ENCODE peak calls at places on chromosomes 13 and 19, in six cellular contexts. N, B, P, S, Y and V are unnamed samples.

GRCh38 chr19:52689804-52690394 is 44.9 kb downstream of the ZNF611 start:
- DNase-seq in P (peak), S (peak), B (peak), Y (peak), N (peak), V (no peak)

GRCh38 chr19:13881231-13881691 is 4.3 kb downstream of the NANOS3 start:
- DNase-seq in S (no peak), N (no peak), P (peak), B (no peak), Y (no peak), V (no peak)

GRCh38 chr13:35947315-35947714 is 183.9 kb downstream of the DCLK1 start:
- DNase-seq in N (no peak), Y (no peak), P (no peak), B (no peak), S (no peak), V (no peak)

GRCh38 chr19:7355151-7355845 is 6.6 kb downstream of the ARHGEF18 start:
- DNase-seq in B (peak), S (no peak), Y (no peak), P (no peak), N (no peak), V (no peak)

GRCh38 chr13:99351772-99352171 is 44.6 kb upstream of the GPR183 start:
- DNase-seq in S (no peak), Y (no peak), P (no peak), B (no peak), N (no peak), V (no peak)

GRCh38 chr19:10518444-10519361 is 1.5 kb upstream of the S1PR5 start:
- DNase-seq in N (peak), Y (no peak), P (peak), B (no peak), S (no peak), V (no peak)

GRCh38 chr19:45824041-45824471 is 8.9 kb upstream of the RSPH6A start:
- DNase-seq in B (no peak), N (peak), P (no peak), S (no peak), Y (no peak), V (no peak)

GRCh38 chr13:41931337-41931736 is 29.6 kb downstream of the VWA8 start:
- DNase-seq in N (no peak), Y (no peak), B (peak), S (no peak), P (no peak), V (no peak)

GRCh38 chr13:80249906-80250513 is 90.9 kb downstream of the SPRY2 start:
- DNase-seq in P (no peak), B (peak), S (no peak), Y (no peak), N (no peak), V (no peak)

GRCh38 chr19:17281391-17282304 is at the start of gene ANKLE1:
- DNase-seq in N (no peak), S (no peak), P (peak), B (no peak), Y (no peak), V (no peak)

GRCh38 chr13:92260363-92260762 is 861.9 kb downstream of the GPC5 start:
- DNase-seq in B (no peak), N (no peak), P (no peak), Y (no peak), S (no peak), V (no peak)

GRCh38 chr13:101170306-101170705 is 246.0 kb downstream of the NALCN start:
- DNase-seq in Y (no peak), P (no peak), B (no peak), N (no peak), S (no peak), V (no peak)

GRCh38 chr19:8361921-8362793 is 1.8 kb upstream of the ANGPTL4 start:
- DNase-seq in S (peak), Y (no peak), B (peak), P (peak), N (peak), V (peak)

GRCh38 chr13:30047154-30047874 is 196.9 kb upstream of the UBL3 start:
- DNase-seq in S (no peak), N (no peak), P (no peak), B (no peak), Y (no peak), V (no peak)

GRCh38 chr19:18762125-18763023 is 28.7 kb downstream of the COMP start:
- DNase-seq in P (peak), Y (no peak), B (no peak), N (peak), S (no peak), V (no peak)

GRCh38 chr13:77767413-77767812 is 69.9 kb downstream of the SLAIN1 start:
- DNase-seq in P (no peak), N (no peak), Y (no peak), S (no peak), B (no peak), V (no peak)

GRCh38 chr13:50392977-50393376 is 377.7 kb downstream of the KCNRG start:
- DNase-seq in S (no peak), N (no peak), P (no peak), Y (no peak), B (peak), V (no peak)

GRCh38 chr13:38239874-38240273 is 109.8 kb upstream of the UFM1 start:
- DNase-seq in Y (no peak), P (no peak), N (no peak), S (no peak), B (no peak), V (no peak)

GRCh38 chr13:99572921-99573320 is 71.6 kb downstream of the TM9SF2 start:
- DNase-seq in Y (no peak), N (no peak), P (no peak), B (peak), S (no peak), V (no peak)

GRCh38 chr13:106619688-106620555 is 52.0 kb upstream of the ARGLU1 start:
- DNase-seq in Y (no peak), N (peak), S (no peak), B (peak), P (peak), V (no peak)

GRCh38 chr19:18733196-18733647 is 49.7 kb downstream of the CRTC1 start:
- DNase-seq in B (peak), S (no peak), N (no peak), Y (no peak), P (peak), V (no peak)

GRCh38 chr19:52935434-52935833 is 12.2 kb upstream of the ZNF888 start:
- DNase-seq in P (no peak), N (no peak), S (no peak), B (no peak), Y (no peak), V (no peak)

GRCh38 chr19:40163541-40164129 is 27.6 kb upstream of the MAP3K10 start:
- DNase-seq in P (no peak), B (no peak), S (no peak), N (no peak), Y (no peak), V (no peak)

GRCh38 chr19:19532806-19533701 is 4.3 kb downstream of the YJEFN3 start:
- DNase-seq in B (no peak), P (no peak), N (no peak), Y (no peak), S (no peak), V (no peak)

GRCh38 chr13:111897178-111897845 is 169.6 kb upstream of the SOX1 start:
- DNase-seq in P (no peak), B (no peak), S (peak), Y (no peak), N (no peak), V (no peak)

GRCh38 chr19:37251308-37252229 is 33.6 kb downstream of the ZNF383 start:
- DNase-seq in P (peak), S (no peak), Y (no peak), B (peak), N (peak), V (peak)

GRCh38 chr13:20197361-20197834 is 4.7 kb upstream of the GJB2 start:
- DNase-seq in B (peak), Y (no peak), N (no peak), S (no peak), P (peak), V (no peak)

GRCh38 chr19:2051771-2052704 is 994 bp upstream of the MKNK2 start:
- DNase-seq in S (peak), N (peak), Y (no peak), P (no peak), B (no peak), V (no peak)

GRCh38 chr19:23002690-23003422 is at the start of gene ZNF728:
- DNase-seq in N (peak), Y (no peak), B (no peak), P (peak), S (peak), V (peak)

GRCh38 chr13:28297341-28297740 is 159.0 kb downstream of the PAN3 start:
- DNase-seq in P (no peak), S (no peak), B (peak), Y (no peak), N (no peak), V (no peak)

GRCh38 chr13:108435393-108436149 is 166.1 kb downstream of the TNFSF13B start:
- DNase-seq in Y (no peak), P (peak), N (no peak), B (no peak), S (no peak), V (no peak)

GRCh38 chr13:35475960-35476943 is at the start of gene MAB21L1:
- DNase-seq in S (peak), N (no peak), Y (no peak), B (peak), P (peak), V (no peak)

GRCh38 chr13:39835253-39835652 is 179.8 kb downstream of the COG6 start:
- DNase-seq in N (no peak), S (no peak), P (no peak), Y (no peak), B (no peak), V (no peak)

GRCh38 chr19:38263696-38264485 is 482 bp upstream of the SPINT2 start:
- DNase-seq in P (peak), Y (peak), N (peak), S (no peak), B (peak), V (no peak)

DNA sequence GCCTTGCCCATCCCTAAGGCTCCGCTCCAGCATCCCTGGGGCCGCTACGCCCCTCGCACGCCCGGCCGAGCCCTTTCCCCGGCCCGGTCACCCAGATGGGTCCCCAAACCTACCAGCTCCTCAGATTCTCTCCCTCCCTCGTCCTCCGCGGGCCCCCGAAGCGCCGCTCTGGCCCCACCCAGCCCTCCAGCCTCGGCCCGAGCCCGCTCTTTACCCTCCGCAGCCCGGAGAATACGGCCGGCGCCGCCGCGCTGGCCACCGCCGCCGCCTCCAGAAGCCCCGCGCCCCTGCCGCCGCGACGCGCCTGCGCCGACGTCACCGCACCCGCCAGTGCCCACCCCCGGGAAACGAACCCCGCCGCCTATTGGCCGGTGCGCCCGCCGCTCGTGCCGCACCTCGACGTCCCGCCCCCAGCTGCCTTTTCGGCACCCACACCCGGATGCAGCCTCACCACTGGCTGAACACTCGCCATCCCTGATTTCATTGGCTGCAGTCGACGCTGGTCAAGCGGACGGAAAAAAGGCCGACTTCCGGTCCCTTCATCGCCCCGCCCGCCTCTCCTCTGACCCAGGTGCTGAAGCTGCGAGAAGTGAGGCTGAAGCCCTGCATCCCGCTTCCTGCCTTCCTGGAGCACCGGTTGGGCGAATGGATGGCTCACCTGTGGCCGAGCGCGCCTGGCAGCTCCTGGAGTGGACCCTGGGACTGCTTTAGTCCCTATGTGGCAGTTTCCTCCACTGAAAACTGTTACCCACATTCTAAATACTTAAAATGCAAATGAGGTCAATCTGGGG is at the start of gene DAPK3:
- DNase-seq in S (peak), Y (peak), P (peak), N (peak), B (peak), V (peak)
- TF ChIP-seq CTCF in S (no peak), Y (no peak), P (no peak), N (no peak), B (no peak), V (no peak)

DNA sequence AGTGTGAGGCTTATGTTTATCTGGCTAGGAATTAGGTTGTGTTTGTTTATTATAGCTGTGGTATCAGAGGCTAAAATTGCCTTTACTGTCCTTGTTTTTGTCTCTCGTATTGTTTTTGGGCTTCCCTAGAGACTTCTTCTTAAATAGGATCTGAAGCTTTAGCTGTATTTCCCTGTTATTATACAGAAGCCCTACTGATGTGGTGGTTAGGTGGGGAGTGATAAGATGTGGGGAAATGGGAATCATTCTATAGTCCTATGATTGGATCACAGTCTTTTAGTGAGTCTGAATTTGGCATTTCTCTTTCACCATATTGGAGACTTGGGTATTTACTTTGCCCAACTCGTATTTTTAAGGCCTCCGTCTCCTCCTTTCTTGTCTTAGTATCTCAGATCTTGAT is 8.3 kb upstream of the KL start:
- DNase-seq in N (no peak), P (no peak), B (no peak), Y (no peak), S (no peak), V (no peak)
- TF ChIP-seq CTCF in N (no peak), P (no peak), B (no peak), Y (no peak), S (no peak), V (no peak)

GRCh38 chr19:56091751-56092546 is 29.1 kb downstream of the ZNF787 start:
- DNase-seq in B (no peak), P (no peak), N (no peak), S (no peak), Y (no peak), V (no peak)
- TF ChIP-seq CTCF in B (no peak), P (no peak), N (no peak), S (no peak), Y (no peak), V (no peak)

GRCh38 chr19:43652546-43652874 is 12.9 kb upstream of the CADM4 start:
- DNase-seq in B (no peak), P (no peak), Y (no peak), N (no peak), S (no peak), V (no peak)
- TF ChIP-seq CTCF in B (no peak), P (no peak), Y (no peak), N (peak), S (no peak), V (no peak)

DNA sequence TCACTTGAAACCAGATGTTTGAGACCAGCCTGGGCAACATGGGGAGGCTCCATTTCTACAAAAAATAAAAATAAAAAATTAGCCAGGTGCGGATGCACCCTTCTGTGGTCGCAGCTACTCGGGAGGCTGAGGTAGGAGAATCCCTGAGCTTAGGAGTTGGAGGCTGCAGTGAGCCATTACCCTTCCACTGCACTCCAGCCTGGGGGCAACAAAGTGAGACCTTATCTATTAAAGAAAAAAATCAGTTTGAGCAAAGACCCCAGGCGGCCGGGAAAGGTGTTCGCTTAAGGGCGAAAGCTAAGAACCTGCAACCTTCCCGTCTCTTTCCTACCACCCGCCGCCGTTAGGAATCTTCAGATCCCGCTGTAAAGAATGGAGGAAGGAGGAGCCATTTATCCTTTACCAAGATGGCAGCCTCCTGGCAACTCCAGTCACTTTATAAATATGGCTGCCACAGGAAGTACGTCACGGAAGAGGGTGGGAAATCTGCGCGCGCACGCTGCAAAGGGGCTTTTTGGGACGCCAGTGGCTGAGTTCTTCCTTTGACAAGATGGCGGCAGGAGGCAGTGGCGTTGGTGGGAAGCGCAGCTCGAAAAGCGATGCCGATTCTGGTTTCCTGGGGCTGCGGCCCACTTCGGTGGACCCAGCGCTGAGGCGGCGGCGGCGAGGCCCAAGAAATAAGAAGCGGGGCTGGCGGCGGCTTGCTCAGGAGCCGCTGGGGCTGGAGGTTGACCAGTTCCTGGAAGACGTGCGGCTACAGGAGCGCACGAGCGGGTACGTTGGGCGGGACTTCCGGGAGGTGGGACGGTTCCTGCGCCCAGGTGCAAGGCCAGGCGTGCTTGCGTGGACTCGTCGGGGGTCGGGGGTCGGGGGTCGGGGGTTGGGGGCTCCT is at the start of gene NOP53:
- DNase-seq in N (peak), B (peak), P (peak), S (peak), Y (peak), V (peak)
- TF ChIP-seq CTCF in N (no peak), B (no peak), P (no peak), S (no peak), Y (no peak), V (no peak)

GRCh38 chr19:41932259-41933130 is 4.2 kb upstream of the ERFL start:
- DNase-seq in B (no peak), Y (no peak), S (no peak), N (no peak), P (peak), V (no peak)

GRCh38 chr19:41929536-41930071 is 1.4 kb upstream of the ERFL start:
- DNase-seq in Y (no peak), B (no peak), P (no peak), N (no peak), S (no peak), V (no peak)

GRCh38 chr19:41930322-41930722 is 2.1 kb upstream of the ERFL start:
- DNase-seq in S (no peak), N (no peak), Y (no peak), B (no peak), P (no peak), V (no peak)

GRCh38 chr19:41933131-41933458 is 4.8 kb upstream of the ERFL start:
- DNase-seq in N (no peak), B (no peak), Y (no peak), P (no peak), S (no peak), V (no peak)

DNA sequence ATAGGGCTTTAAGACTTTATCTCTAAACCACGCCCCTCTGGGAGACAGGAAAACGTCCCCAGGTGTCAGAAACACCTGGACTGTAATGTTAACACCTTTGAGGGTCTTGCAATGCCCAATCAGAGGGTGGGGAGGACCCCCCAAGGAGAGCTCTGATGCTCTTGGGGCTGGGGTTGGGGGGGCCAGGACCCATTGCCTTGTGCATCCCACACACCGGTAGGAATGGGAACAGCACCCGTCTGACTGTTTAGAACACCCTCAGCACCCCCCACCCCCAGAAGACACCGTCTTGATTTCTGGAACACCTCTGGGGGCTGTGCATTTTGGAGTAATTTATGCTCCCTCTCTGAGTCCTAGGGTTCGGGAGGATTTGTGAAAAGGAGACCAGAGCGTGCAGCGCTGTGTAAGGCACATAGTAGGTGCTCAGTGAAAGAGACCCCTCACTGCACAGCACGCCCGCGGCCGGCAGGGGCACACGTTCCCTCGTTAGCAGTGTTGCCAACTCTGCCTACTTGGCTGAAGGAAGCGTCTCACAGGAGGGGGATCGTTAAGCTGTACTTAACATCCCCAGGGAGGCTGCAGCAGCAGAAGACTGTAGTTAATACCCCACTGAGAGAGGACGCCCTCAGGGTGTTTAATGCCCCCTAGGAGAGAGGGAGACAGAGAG is 2.8 kb upstream of the ERFL start:
- DNase-seq in Y (no peak), P (no peak), B (no peak), N (no peak), S (no peak), V (no peak)
- TF ChIP-seq CTCF in Y (peak), P (peak), B (peak), N (no peak), S (no peak), V (no peak)